ENCODE peak calls at places on chromosomes 12 and 14, in six cellular contexts. One of them, this sample, is unnamed.

GRCh38 chr14:82621881-82622450 is 1088.3 kb upstream of the SEL1L start:
- DNase-seq in dorsolateral prefrontal cortex: no peak
- DNase-seq in heart right ventricle: no peak
- DNase-seq in fibroblast of mammary gland: no peak
- DNase-seq in WERI-Rb-1: peak; percentile 14
- DNase-seq in stomach: no peak
- DNase-seq in this sample: no peak

GRCh38 chr12:68236421-68237059 is 10.9 kb upstream of the IL26 start:
- DNase-seq in WERI-Rb-1: no peak
- DNase-seq in fibroblast of mammary gland: peak; percentile 45
- DNase-seq in dorsolateral prefrontal cortex: no peak
- DNase-seq in stomach: no peak
- DNase-seq in heart right ventricle: peak; percentile 10
- DNase-seq in this sample: no peak

GRCh38 chr12:121766290-121767039 is 27.0 kb downstream of the RHOF start:
- DNase-seq in stomach: no peak
- DNase-seq in fibroblast of mammary gland: peak; percentile 68
- DNase-seq in heart right ventricle: no peak
- DNase-seq in WERI-Rb-1: no peak
- DNase-seq in dorsolateral prefrontal cortex: no peak
- DNase-seq in this sample: no peak

GRCh38 chr12:2891240-2892053 is 756 bp downstream of the TULP3 start:
- DNase-seq in WERI-Rb-1: peak; percentile 45
- DNase-seq in stomach: peak; percentile 47
- DNase-seq in heart right ventricle: peak; percentile 57
- DNase-seq in fibroblast of mammary gland: peak; percentile 79
- DNase-seq in dorsolateral prefrontal cortex: peak; percentile 36
- DNase-seq in this sample: peak; percentile 83

GRCh38 chr12:1911598-1912575 is 6.6 kb downstream of the CACNA2D4 start:
- DNase-seq in heart right ventricle: no peak
- DNase-seq in stomach: peak; percentile 15
- DNase-seq in dorsolateral prefrontal cortex: no peak
- DNase-seq in WERI-Rb-1: no peak
- DNase-seq in fibroblast of mammary gland: no peak
- DNase-seq in this sample: peak; percentile 47

GRCh38 chr12:2832550-2833127 is 2.2 kb downstream of the NRIP2 start:
- DNase-seq in stomach: no peak
- DNase-seq in heart right ventricle: no peak
- DNase-seq in fibroblast of mammary gland: no peak
- DNase-seq in dorsolateral prefrontal cortex: no peak
- DNase-seq in WERI-Rb-1: no peak
- DNase-seq in this sample: no peak

GRCh38 chr12:51065530-51065929 is 17.4 kb downstream of the LETMD1 start:
- DNase-seq in fibroblast of mammary gland: no peak
- DNase-seq in WERI-Rb-1: no peak
- DNase-seq in heart right ventricle: no peak
- DNase-seq in dorsolateral prefrontal cortex: no peak
- DNase-seq in stomach: no peak
- DNase-seq in this sample: no peak

GRCh38 chr12:9271875-9272274 is 63.7 kb upstream of the PZP start:
- DNase-seq in dorsolateral prefrontal cortex: no peak
- DNase-seq in WERI-Rb-1: no peak
- DNase-seq in fibroblast of mammary gland: no peak
- DNase-seq in heart right ventricle: no peak
- DNase-seq in stomach: no peak
- DNase-seq in this sample: no peak

GRCh38 chr12:64691793-64692583 is 67.2 kb downstream of the GNS start:
- DNase-seq in dorsolateral prefrontal cortex: no peak
- DNase-seq in WERI-Rb-1: no peak
- DNase-seq in fibroblast of mammary gland: no peak
- DNase-seq in stomach: no peak
- DNase-seq in heart right ventricle: no peak
- DNase-seq in this sample: no peak

GRCh38 chr12:79255326-79255725 is 390.8 kb downstream of the SYT1 start:
- DNase-seq in dorsolateral prefrontal cortex: no peak
- DNase-seq in WERI-Rb-1: no peak
- DNase-seq in fibroblast of mammary gland: peak; percentile 45
- DNase-seq in stomach: no peak
- DNase-seq in heart right ventricle: no peak
- DNase-seq in this sample: no peak

GRCh38 chr12:131933387-131933786 is 4.3 kb downstream of the PUS1 start:
- DNase-seq in WERI-Rb-1: no peak
- DNase-seq in fibroblast of mammary gland: no peak
- DNase-seq in stomach: no peak
- DNase-seq in dorsolateral prefrontal cortex: no peak
- DNase-seq in heart right ventricle: no peak
- DNase-seq in this sample: no peak

GRCh38 chr12:115830633-115831032 is 446.9 kb downstream of the MED13L start:
- DNase-seq in stomach: no peak
- DNase-seq in WERI-Rb-1: no peak
- DNase-seq in dorsolateral prefrontal cortex: no peak
- DNase-seq in heart right ventricle: no peak
- DNase-seq in fibroblast of mammary gland: no peak
- DNase-seq in this sample: no peak
- H3K4me3 ChIP-seq in stomach: no peak overlapping the region
- H3K4me3 ChIP-seq in WERI-Rb-1: no peak overlapping the region
- H3K4me3 ChIP-seq in dorsolateral prefrontal cortex: no peak overlapping the region
- H3K4me3 ChIP-seq in heart right ventricle: no peak overlapping the region
- H3K4me3 ChIP-seq in fibroblast of mammary gland: no peak overlapping the region
- H3K4me3 ChIP-seq in this sample: no peak overlapping the region

GRCh38 chr14:100416921-100417451 is 93.8 kb downstream of the SLC25A47 start:
- DNase-seq in WERI-Rb-1: no peak
- DNase-seq in fibroblast of mammary gland: peak; percentile 85
- DNase-seq in heart right ventricle: no peak
- DNase-seq in stomach: no peak
- DNase-seq in dorsolateral prefrontal cortex: no peak
- DNase-seq in this sample: no peak

GRCh38 chr14:100421756-100422470 is 98.8 kb downstream of the SLC25A47 start:
- DNase-seq in heart right ventricle: no peak
- DNase-seq in WERI-Rb-1: no peak
- DNase-seq in dorsolateral prefrontal cortex: no peak
- DNase-seq in fibroblast of mammary gland: no peak
- DNase-seq in stomach: no peak
- DNase-seq in this sample: no peak

GRCh38 chr14:100417466-100417865 is 94.3 kb downstream of the SLC25A47 start:
- DNase-seq in stomach: peak; percentile 57
- DNase-seq in dorsolateral prefrontal cortex: peak; percentile 43
- DNase-seq in fibroblast of mammary gland: peak; percentile 96
- DNase-seq in WERI-Rb-1: peak; percentile 77
- DNase-seq in heart right ventricle: no peak
- DNase-seq in this sample: no peak

GRCh38 chr14:100422556-100423420 is 99.6 kb downstream of the SLC25A47 start:
- DNase-seq in stomach: no peak
- DNase-seq in heart right ventricle: no peak
- DNase-seq in WERI-Rb-1: no peak
- DNase-seq in fibroblast of mammary gland: peak; percentile 69
- DNase-seq in dorsolateral prefrontal cortex: no peak
- DNase-seq in this sample: no peak

DNA sequence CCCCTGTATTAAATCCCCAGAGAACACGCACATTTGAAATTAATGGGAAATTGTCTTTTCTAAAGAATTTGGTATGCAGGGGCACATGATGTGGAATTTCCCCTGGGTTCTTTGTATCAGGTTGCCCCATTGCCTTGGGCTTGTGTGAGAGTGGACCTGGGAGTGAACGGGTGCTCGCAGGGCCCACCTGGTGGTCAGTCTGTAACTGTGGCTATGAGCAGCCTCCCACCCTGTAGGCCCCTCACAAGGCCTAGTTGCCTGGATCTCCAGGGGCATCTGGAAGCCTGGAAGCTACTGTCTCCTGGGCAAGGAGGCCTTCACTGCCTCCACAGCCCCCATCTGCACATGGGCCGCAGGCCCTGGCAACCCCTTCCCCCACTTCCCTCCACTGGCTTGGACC is 96.7 kb downstream of the SLC25A47 start:
- DNase-seq in fibroblast of mammary gland: no peak
- DNase-seq in dorsolateral prefrontal cortex: no peak
- DNase-seq in WERI-Rb-1: peak; percentile 48
- DNase-seq in heart right ventricle: no peak
- DNase-seq in stomach: no peak
- DNase-seq in this sample: no peak
- TF ChIP-seq CTCF in fibroblast of mammary gland: no peak
- TF ChIP-seq CTCF in dorsolateral prefrontal cortex: no peak
- TF ChIP-seq CTCF in WERI-Rb-1: peak; percentile 80
- TF ChIP-seq CTCF in heart right ventricle: no peak
- TF ChIP-seq CTCF in stomach: no peak
- TF ChIP-seq CTCF in this sample: no peak

GRCh38 chr12:32535260-32535999 is 136.1 kb downstream of the FGD4 start:
- DNase-seq in stomach: peak; percentile 88
- DNase-seq in dorsolateral prefrontal cortex: peak; percentile 72
- DNase-seq in heart right ventricle: peak; percentile 85
- DNase-seq in fibroblast of mammary gland: peak; percentile 73
- DNase-seq in WERI-Rb-1: no peak
- DNase-seq in this sample: peak; percentile 81

GRCh38 chr12:32536000-32536345 is 136.6 kb downstream of the FGD4 start:
- DNase-seq in heart right ventricle: no peak
- DNase-seq in WERI-Rb-1: no peak
- DNase-seq in dorsolateral prefrontal cortex: no peak
- DNase-seq in stomach: no peak
- DNase-seq in fibroblast of mammary gland: no peak
- DNase-seq in this sample: no peak

GRCh38 chr12:32532951-32533350 is 133.6 kb downstream of the FGD4 start:
- DNase-seq in WERI-Rb-1: no peak
- DNase-seq in heart right ventricle: no peak
- DNase-seq in stomach: no peak
- DNase-seq in fibroblast of mammary gland: no peak
- DNase-seq in dorsolateral prefrontal cortex: no peak
- DNase-seq in this sample: no peak

GRCh38 chr12:32533971-32534590 is 134.7 kb downstream of the FGD4 start:
- DNase-seq in heart right ventricle: no peak
- DNase-seq in WERI-Rb-1: peak; percentile 16
- DNase-seq in fibroblast of mammary gland: peak; percentile 97
- DNase-seq in stomach: peak; percentile 69
- DNase-seq in dorsolateral prefrontal cortex: no peak
- DNase-seq in this sample: peak; percentile 83

DNA sequence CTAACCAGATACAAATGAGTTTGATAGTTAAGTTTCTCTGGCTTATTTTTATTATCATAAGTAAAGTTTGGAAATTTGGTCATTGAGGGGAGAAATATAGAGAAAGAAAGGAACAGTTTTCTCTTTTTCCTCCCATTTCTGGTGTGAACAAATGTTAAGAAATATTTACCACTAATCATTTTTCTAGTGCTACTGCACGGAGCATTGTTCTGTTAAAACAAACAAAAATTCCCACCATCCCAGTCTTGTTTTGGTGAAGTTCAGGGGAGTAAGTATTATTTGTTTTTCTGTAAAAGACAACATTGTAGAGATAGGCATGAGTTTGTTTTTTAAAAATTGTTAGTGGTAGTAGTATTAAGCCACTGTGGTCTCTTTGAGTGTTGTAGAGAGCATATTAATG is 135.3 kb downstream of the FGD4 start:
- DNase-seq in stomach: no peak
- DNase-seq in WERI-Rb-1: no peak
- DNase-seq in heart right ventricle: no peak
- DNase-seq in fibroblast of mammary gland: no peak
- DNase-seq in dorsolateral prefrontal cortex: no peak
- DNase-seq in this sample: no peak
- H3K4me3 ChIP-seq in stomach: peak overlapping the region; percentile 36
- H3K4me3 ChIP-seq in WERI-Rb-1: no peak overlapping the region
- H3K4me3 ChIP-seq in heart right ventricle: peak overlapping the region; percentile 62
- H3K4me3 ChIP-seq in fibroblast of mammary gland: peak overlapping the region; percentile 60
- H3K4me3 ChIP-seq in dorsolateral prefrontal cortex: peak overlapping the region; percentile 55
- H3K4me3 ChIP-seq in this sample: peak overlapping the region; percentile 69

GRCh38 chr14:69002069-69002468 is 23.0 kb upstream of the ACTN1 start:
- DNase-seq in WERI-Rb-1: peak; percentile 31
- DNase-seq in stomach: peak; percentile 56
- DNase-seq in fibroblast of mammary gland: peak; percentile 41
- DNase-seq in dorsolateral prefrontal cortex: no peak
- DNase-seq in heart right ventricle: peak; percentile 20
- DNase-seq in this sample: no peak
- TF ChIP-seq CTCF in WERI-Rb-1: peak; percentile 62
- TF ChIP-seq CTCF in stomach: no peak
- TF ChIP-seq CTCF in fibroblast of mammary gland: peak; percentile 22
- TF ChIP-seq CTCF in dorsolateral prefrontal cortex: no peak
- TF ChIP-seq CTCF in heart right ventricle: peak; percentile 30
- TF ChIP-seq CTCF in this sample: no peak

DNA sequence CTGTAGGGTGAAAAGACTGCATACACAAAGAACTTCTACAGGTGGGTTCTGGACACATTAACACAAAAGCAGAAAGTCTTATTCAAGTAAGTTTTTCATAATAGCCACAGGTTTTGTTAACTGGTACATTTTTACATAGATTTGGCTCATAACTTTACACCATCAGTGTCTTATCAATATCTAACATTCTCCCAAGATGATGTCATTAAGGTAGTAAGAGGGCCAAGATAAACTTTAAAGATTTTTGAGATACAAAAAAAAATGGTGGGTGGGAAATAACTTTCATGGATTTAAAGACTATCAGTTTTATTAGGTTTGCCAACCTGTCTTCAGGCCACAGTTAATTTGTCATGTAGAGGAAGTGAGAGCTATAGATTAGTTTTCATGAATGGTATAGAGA is 1.7 kb downstream of the SUPT16H start:
- DNase-seq in heart right ventricle: no peak
- DNase-seq in fibroblast of mammary gland: no peak
- DNase-seq in stomach: no peak
- DNase-seq in WERI-Rb-1: no peak
- DNase-seq in dorsolateral prefrontal cortex: no peak
- DNase-seq in this sample: no peak
- H3K4me3 ChIP-seq in heart right ventricle: no peak overlapping the region
- H3K4me3 ChIP-seq in fibroblast of mammary gland: peak overlapping the region; percentile 98
- H3K4me3 ChIP-seq in stomach: no peak overlapping the region
- H3K4me3 ChIP-seq in WERI-Rb-1: peak overlapping the region; percentile 95
- H3K4me3 ChIP-seq in dorsolateral prefrontal cortex: no peak overlapping the region
- H3K4me3 ChIP-seq in this sample: no peak overlapping the region

This sample was measured in coronary artery.